ENCODE peak calls at places on chromosome 6, in four cellular contexts. One of them, this sample, is unnamed.

GRCh38 chr6:151962246-151962846 is 154.9 kb downstream of the ESR1 start:
- DNase-seq in WTC11: no peak
- DNase-seq in K562: no peak
- DNase-seq in HepG2: peak
- DNase-seq in this sample: no peak

GRCh38 chr6:41294463-41294862 is 8.0 kb upstream of the TREM1 start:
- DNase-seq in WTC11: no peak
- DNase-seq in K562: no peak
- DNase-seq in HepG2: no peak
- DNase-seq in this sample: no peak

GRCh38 chr6:19587238-19587942 is 249.8 kb upstream of the ID4 start:
- DNase-seq in WTC11: no peak
- DNase-seq in K562: no peak
- DNase-seq in HepG2: no peak
- DNase-seq in this sample: no peak

GRCh38 chr6:25250878-25251277 is 28.3 kb upstream of the CARMIL1 start:
- DNase-seq in WTC11: no peak
- DNase-seq in K562: no peak
- DNase-seq in HepG2: no peak
- DNase-seq in this sample: no peak

GRCh38 chr6:168860341-168860740 is 393.3 kb downstream of the THBS2 start:
- DNase-seq in WTC11: no peak
- DNase-seq in K562: no peak
- DNase-seq in HepG2: no peak
- DNase-seq in this sample: no peak

GRCh38 chr6:109872549-109872948 is 105.6 kb upstream of the GPR6 start:
- DNase-seq in WTC11: no peak
- DNase-seq in K562: no peak
- DNase-seq in HepG2: no peak
- DNase-seq in this sample: no peak

GRCh38 chr6:113588646-113589045 is 268.5 kb upstream of the MARCKS start:
- DNase-seq in WTC11: no peak
- DNase-seq in K562: no peak
- DNase-seq in HepG2: no peak
- DNase-seq in this sample: no peak

GRCh38 chr6:168157272-168158007 is 78.4 kb upstream of the FRMD1 start:
- DNase-seq in WTC11: no peak
- DNase-seq in K562: no peak
- DNase-seq in HepG2: no peak
- DNase-seq in this sample: peak

GRCh38 chr6:159594106-159594749 is 98.8 kb downstream of the SOD2 start:
- DNase-seq in WTC11: no peak
- DNase-seq in K562: no peak
- DNase-seq in HepG2: no peak
- DNase-seq in this sample: no peak

GRCh38 chr6:149075616-149076354 is 241.7 kb upstream of the TAB2 start:
- DNase-seq in WTC11: no peak
- DNase-seq in K562: no peak
- DNase-seq in HepG2: no peak
- DNase-seq in this sample: no peak

GRCh38 chr6:112946051-112946450 is 598.9 kb downstream of the RFPL4B start:
- DNase-seq in WTC11: no peak
- DNase-seq in K562: no peak
- DNase-seq in HepG2: no peak
- DNase-seq in this sample: no peak

GRCh38 chr6:111523484-111524166 is 40.6 kb upstream of the REV3L start:
- DNase-seq in WTC11: no peak
- DNase-seq in K562: no peak
- DNase-seq in HepG2: no peak
- DNase-seq in this sample: no peak

GRCh38 chr6:30194797-30195690 is 18.2 kb downstream of the TRIM26 start:
- DNase-seq in WTC11: no peak
- DNase-seq in K562: no peak
- DNase-seq in HepG2: no peak
- DNase-seq in this sample: no peak

GRCh38 chr6:408599-409102 is 17.1 kb downstream of the IRF4 start:
- DNase-seq in WTC11: peak
- DNase-seq in K562: peak
- DNase-seq in HepG2: peak
- DNase-seq in this sample: peak

GRCh38 chr6:16819752-16820151 is 58.5 kb upstream of the ATXN1 start:
- DNase-seq in WTC11: no peak
- DNase-seq in K562: peak
- DNase-seq in HepG2: no peak
- DNase-seq in this sample: no peak

GRCh38 chr6:133093957-133094356 is 147.2 kb upstream of the EYA4 start:
- DNase-seq in WTC11: no peak
- DNase-seq in K562: no peak
- DNase-seq in HepG2: no peak
- DNase-seq in this sample: no peak

GRCh38 chr6:87623248-87623647 is 33.3 kb downstream of the ORC3 start:
- DNase-seq in WTC11: no peak
- DNase-seq in K562: no peak
- DNase-seq in HepG2: peak
- DNase-seq in this sample: no peak

GRCh38 chr6:24740861-24741260 is 21.9 kb upstream of the C6orf62 start:
- DNase-seq in WTC11: no peak
- DNase-seq in K562: no peak
- DNase-seq in HepG2: no peak
- DNase-seq in this sample: no peak

GRCh38 chr6:12000174-12000573 is 11.9 kb upstream of the HIVEP1 start:
- DNase-seq in WTC11: no peak
- DNase-seq in K562: no peak
- DNase-seq in HepG2: no peak
- DNase-seq in this sample: no peak

GRCh38 chr6:129614464-129614863 is 95.5 kb downstream of the ARHGAP18 start:
- DNase-seq in WTC11: no peak
- DNase-seq in K562: no peak
- DNase-seq in HepG2: no peak
- DNase-seq in this sample: no peak

GRCh38 chr6:166900956-166901607 is 55.3 kb downstream of the RNASET2 start:
- DNase-seq in WTC11: no peak
- DNase-seq in K562: no peak
- DNase-seq in HepG2: no peak
- DNase-seq in this sample: no peak

GRCh38 chr6:129029778-129030177 is 146.8 kb downstream of the LAMA2 start:
- DNase-seq in WTC11: no peak
- DNase-seq in K562: no peak
- DNase-seq in HepG2: no peak
- DNase-seq in this sample: no peak

GRCh38 chr6:137823826-137824501 is 43.1 kb upstream of the TNFAIP3 start:
- DNase-seq in WTC11: no peak
- DNase-seq in K562: peak
- DNase-seq in HepG2: no peak
- DNase-seq in this sample: no peak

GRCh38 chr6:154488276-154488627 is 22.2 kb downstream of the CNKSR3 start:
- DNase-seq in WTC11: no peak
- DNase-seq in K562: no peak
- DNase-seq in HepG2: no peak
- DNase-seq in this sample: no peak

GRCh38 chr6:6925391-6926164 is 182.2 kb upstream of the RREB1 start:
- DNase-seq in WTC11: no peak
- DNase-seq in K562: no peak
- DNase-seq in HepG2: no peak
- DNase-seq in this sample: no peak

GRCh38 chr6:6930223-6930880 is 177.4 kb upstream of the RREB1 start:
- DNase-seq in WTC11: no peak
- DNase-seq in K562: no peak
- DNase-seq in HepG2: no peak
- DNase-seq in this sample: no peak

GRCh38 chr6:6931047-6932025 is 176.4 kb upstream of the RREB1 start:
- DNase-seq in WTC11: no peak
- DNase-seq in K562: no peak
- DNase-seq in HepG2: no peak
- DNase-seq in this sample: no peak

GRCh38 chr6:6924708-6925107 is 183.1 kb upstream of the RREB1 start:
- DNase-seq in WTC11: no peak
- DNase-seq in K562: no peak
- DNase-seq in HepG2: no peak
- DNase-seq in this sample: no peak

DNA sequence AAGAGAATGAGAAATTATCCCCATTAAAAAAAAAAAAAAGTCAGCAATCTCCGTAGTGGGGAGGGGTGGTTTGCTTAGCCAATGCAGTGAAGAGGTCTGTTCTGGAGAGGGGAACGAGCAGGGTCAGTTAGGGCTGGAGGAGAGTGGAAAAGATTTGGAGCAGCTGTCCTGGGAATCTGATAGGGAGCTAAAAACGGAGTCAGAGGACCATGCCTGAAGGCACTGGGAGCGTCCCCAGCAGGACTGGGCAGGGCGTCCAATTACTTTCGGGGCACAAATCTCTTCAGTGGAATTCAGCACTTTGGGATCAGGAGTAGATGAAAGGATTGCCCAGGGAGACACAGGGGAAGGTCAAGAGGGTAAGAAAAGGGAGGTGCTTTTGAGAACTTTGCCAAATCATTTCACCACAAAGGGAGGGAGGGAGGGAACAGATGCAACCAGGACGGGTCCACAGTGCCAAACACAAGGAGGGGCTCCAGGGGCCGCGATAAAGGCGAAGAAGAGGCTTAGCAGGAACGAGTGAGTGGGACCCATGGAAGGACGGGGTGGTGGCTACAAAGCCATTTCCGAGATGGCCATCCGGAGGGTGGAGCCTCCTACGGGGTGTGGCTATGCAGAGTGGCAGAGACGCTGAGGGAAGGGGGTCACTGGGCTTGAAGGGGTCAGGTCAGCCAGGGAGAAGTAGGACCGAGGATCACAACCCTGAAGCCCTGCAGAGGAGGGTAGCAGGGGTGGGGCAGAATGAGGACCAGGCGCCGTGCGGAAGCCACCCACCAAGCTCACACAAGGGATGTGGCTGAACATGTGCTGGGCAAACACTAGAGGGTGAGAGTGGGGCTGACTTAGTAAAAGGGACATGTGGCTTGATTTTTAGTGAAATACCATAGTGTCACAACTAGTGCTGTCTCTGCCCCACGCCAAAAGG is 180.1 kb upstream of the RREB1 start:
- DNase-seq in WTC11: peak
- DNase-seq in K562: peak
- DNase-seq in HepG2: no peak
- DNase-seq in this sample: no peak
- TF ChIP-seq ELF4 in WTC11: no peak
- TF ChIP-seq ELF4 in K562: no peak
- TF ChIP-seq ELF4 in HepG2: no peak
- TF ChIP-seq ELF4 in this sample: no peak

DNA sequence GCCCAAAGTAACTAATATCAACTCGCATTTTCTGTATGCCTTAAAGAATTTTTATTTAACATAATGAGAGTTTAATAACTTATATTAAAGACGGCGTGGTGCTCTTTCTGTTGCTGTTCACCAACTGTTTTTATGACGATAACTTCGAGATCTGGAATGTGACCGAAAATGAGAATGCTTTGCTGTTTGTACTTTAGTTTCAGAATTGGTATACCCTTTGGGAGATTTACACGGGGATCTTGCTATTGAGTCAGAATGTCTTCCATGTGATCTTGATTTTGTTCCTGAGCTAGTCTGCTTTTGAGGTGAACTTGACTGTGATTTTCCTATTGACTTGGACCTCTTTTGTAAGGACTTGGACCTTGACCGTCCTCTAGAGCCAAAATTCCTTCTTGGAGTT is 17.9 kb downstream of the PNRC1 start:
- DNase-seq in WTC11: no peak
- DNase-seq in K562: no peak
- DNase-seq in HepG2: no peak
- DNase-seq in this sample: no peak
- TF ChIP-seq ELF4 in WTC11: no peak
- TF ChIP-seq ELF4 in K562: no peak
- TF ChIP-seq ELF4 in HepG2: no peak
- TF ChIP-seq ELF4 in this sample: no peak

GRCh38 chr6:14784596-14785360 is 461.1 kb upstream of the JARID2 start:
- DNase-seq in WTC11: peak
- DNase-seq in K562: no peak
- DNase-seq in HepG2: no peak
- DNase-seq in this sample: no peak
- TF ChIP-seq ELF4 in WTC11: no peak
- TF ChIP-seq ELF4 in K562: no peak
- TF ChIP-seq ELF4 in HepG2: no peak
- TF ChIP-seq ELF4 in this sample: no peak

DNA sequence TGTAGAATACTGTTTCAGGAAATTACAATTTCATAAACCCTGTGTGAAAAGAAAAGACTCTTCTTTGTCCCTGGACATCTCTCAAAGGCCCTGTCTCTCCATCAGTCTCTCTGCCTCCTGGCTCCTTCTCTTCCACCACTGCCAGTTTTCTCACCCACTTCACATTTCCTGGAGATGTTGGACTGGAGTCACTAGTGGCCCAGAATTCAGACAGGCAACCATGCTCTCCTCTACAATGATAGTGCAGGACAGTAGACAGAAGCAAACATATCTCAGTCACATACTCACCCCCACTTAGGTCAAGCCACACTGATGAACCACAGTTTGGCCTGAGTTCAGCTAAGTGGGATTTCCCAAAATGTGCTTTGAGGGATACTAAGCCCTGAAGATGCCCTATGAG is 29.8 kb upstream of the SAYSD1 start:
- DNase-seq in WTC11: no peak
- DNase-seq in K562: no peak
- DNase-seq in HepG2: no peak
- DNase-seq in this sample: no peak
- TF ChIP-seq ELF4 in WTC11: no peak
- TF ChIP-seq ELF4 in K562: no peak
- TF ChIP-seq ELF4 in HepG2: no peak
- TF ChIP-seq ELF4 in this sample: no peak

GRCh38 chr6:108714012-108714773 is 134.0 kb upstream of the ARMC2 start:
- DNase-seq in WTC11: no peak
- DNase-seq in K562: peak
- DNase-seq in HepG2: no peak
- DNase-seq in this sample: no peak
- TF ChIP-seq ELF4 in WTC11: no peak
- TF ChIP-seq ELF4 in K562: no peak
- TF ChIP-seq ELF4 in HepG2: no peak
- TF ChIP-seq ELF4 in this sample: no peak

GRCh38 chr6:6901945-6902344 is 205.8 kb upstream of the RREB1 start:
- DNase-seq in WTC11: no peak
- DNase-seq in K562: no peak
- DNase-seq in HepG2: no peak
- DNase-seq in this sample: no peak
- TF ChIP-seq ELF4 in WTC11: no peak
- TF ChIP-seq ELF4 in K562: no peak
- TF ChIP-seq ELF4 in HepG2: no peak
- TF ChIP-seq ELF4 in this sample: no peak